ENCODE peak calls at places on chromosome 22, in five cellular contexts. One of them, this sample, is unnamed.

GRCh38 chr22:41442240-41442792 is 4.3 kb downstream of the TOB2 start:
- DNase-seq in astrocyte of the spinal cord: no peak
- DNase-seq in heart left ventricle: no peak
- DNase-seq in transverse colon: no peak
- DNase-seq in ovary: no peak
- DNase-seq in this sample: no peak

GRCh38 chr22:42991010-42991651 is 23.8 kb downstream of the PACSIN2 start:
- DNase-seq in transverse colon: peak; percentile 69
- DNase-seq in ovary: no peak
- DNase-seq in astrocyte of the spinal cord: peak; percentile 88
- DNase-seq in heart left ventricle: no peak
- DNase-seq in this sample: no peak

GRCh38 chr22:19806213-19807160 is 45.9 kb downstream of the TBX1 start:
- DNase-seq in ovary: peak; percentile 43
- DNase-seq in astrocyte of the spinal cord: no peak
- DNase-seq in heart left ventricle: no peak
- DNase-seq in transverse colon: peak; percentile 92
- DNase-seq in this sample: peak; percentile 12

GRCh38 chr22:47612136-47612910 is 849.9 kb downstream of the TBC1D22A start:
- DNase-seq in heart left ventricle: no peak
- DNase-seq in transverse colon: no peak
- DNase-seq in ovary: no peak
- DNase-seq in astrocyte of the spinal cord: no peak
- DNase-seq in this sample: no peak

GRCh38 chr22:23137468-23137867 is 4.3 kb downstream of the RSPH14 start:
- DNase-seq in transverse colon: no peak
- DNase-seq in ovary: no peak
- DNase-seq in heart left ventricle: no peak
- DNase-seq in astrocyte of the spinal cord: no peak
- DNase-seq in this sample: no peak

GRCh38 chr22:22681221-22681739 is 36.9 kb downstream of the GGTLC2 start:
- DNase-seq in heart left ventricle: no peak
- DNase-seq in ovary: no peak
- DNase-seq in transverse colon: no peak
- DNase-seq in astrocyte of the spinal cord: no peak
- DNase-seq in this sample: no peak

GRCh38 chr22:49008682-49009235 is 818.9 kb downstream of the BRD1 start:
- DNase-seq in astrocyte of the spinal cord: no peak
- DNase-seq in ovary: no peak
- DNase-seq in heart left ventricle: no peak
- DNase-seq in transverse colon: no peak
- DNase-seq in this sample: no peak

GRCh38 chr22:23118647-23119491 is 22.9 kb downstream of the RSPH14 start:
- DNase-seq in ovary: no peak
- DNase-seq in transverse colon: no peak
- DNase-seq in heart left ventricle: no peak
- DNase-seq in astrocyte of the spinal cord: no peak
- DNase-seq in this sample: no peak

GRCh38 chr22:42742940-42743339 is 22.3 kb upstream of the A4GALT start:
- DNase-seq in ovary: no peak
- DNase-seq in transverse colon: no peak
- DNase-seq in heart left ventricle: peak; percentile 66
- DNase-seq in astrocyte of the spinal cord: no peak
- DNase-seq in this sample: peak; percentile 64

GRCh38 chr22:29310863-29311339 is 4.5 kb downstream of the GAS2L1 start:
- DNase-seq in transverse colon: peak; percentile 92
- DNase-seq in astrocyte of the spinal cord: peak; percentile 98
- DNase-seq in ovary: peak; percentile 98
- DNase-seq in heart left ventricle: peak; percentile 97
- DNase-seq in this sample: peak; percentile 95

GRCh38 chr22:44325718-44326548 is 13.2 kb upstream of the SHISAL1 start:
- DNase-seq in astrocyte of the spinal cord: peak; percentile 56
- DNase-seq in transverse colon: no peak
- DNase-seq in ovary: no peak
- DNase-seq in heart left ventricle: no peak
- DNase-seq in this sample: no peak

GRCh38 chr22:45731798-45732495 is 60.3 kb downstream of the ATXN10 start:
- DNase-seq in heart left ventricle: no peak
- DNase-seq in transverse colon: no peak
- DNase-seq in astrocyte of the spinal cord: peak; percentile 62
- DNase-seq in ovary: no peak
- DNase-seq in this sample: no peak

GRCh38 chr22:22943521-22944267 is 56.1 kb downstream of the IGLL5 start:
- DNase-seq in astrocyte of the spinal cord: no peak
- DNase-seq in heart left ventricle: no peak
- DNase-seq in ovary: peak; percentile 16
- DNase-seq in transverse colon: peak; percentile 7
- DNase-seq in this sample: no peak

GRCh38 chr22:36193577-36193976 is 8.0 kb downstream of the APOL4 start:
- DNase-seq in astrocyte of the spinal cord: no peak
- DNase-seq in ovary: no peak
- DNase-seq in heart left ventricle: no peak
- DNase-seq in transverse colon: no peak
- DNase-seq in this sample: no peak
- TF ChIP-seq CTCF in astrocyte of the spinal cord: no peak
- TF ChIP-seq CTCF in ovary: no peak
- TF ChIP-seq CTCF in heart left ventricle: no peak
- TF ChIP-seq CTCF in transverse colon: no peak
- TF ChIP-seq CTCF in this sample: no peak

GRCh38 chr22:50717709-50718351 is 20.2 kb upstream of the ACR start:
- DNase-seq in heart left ventricle: no peak
- DNase-seq in astrocyte of the spinal cord: no peak
- DNase-seq in ovary: no peak
- DNase-seq in transverse colon: no peak
- DNase-seq in this sample: no peak
- TF ChIP-seq CTCF in heart left ventricle: no peak
- TF ChIP-seq CTCF in astrocyte of the spinal cord: no peak
- TF ChIP-seq CTCF in ovary: no peak
- TF ChIP-seq CTCF in transverse colon: no peak
- TF ChIP-seq CTCF in this sample: no peak

DNA sequence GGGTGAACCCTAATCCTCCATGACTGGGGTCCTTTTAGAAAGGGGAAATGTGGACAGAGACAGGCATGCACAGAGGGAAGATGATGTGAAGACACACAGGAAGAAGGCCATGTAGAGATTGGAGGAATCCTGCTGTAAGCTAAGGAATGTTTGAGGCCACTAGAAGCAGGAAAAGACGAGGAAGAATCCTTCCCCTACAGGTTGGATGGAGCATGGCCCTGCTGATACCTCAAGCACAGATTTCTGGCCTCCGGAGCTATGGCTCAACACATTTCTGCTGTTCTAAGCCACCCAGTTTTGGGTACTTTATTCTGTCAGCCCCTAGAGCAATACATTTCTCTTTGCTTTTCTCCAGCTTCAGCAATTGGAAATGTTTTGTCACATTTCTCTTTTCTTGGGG is 487.0 kb downstream of the MIAT start:
- DNase-seq in transverse colon: no peak
- DNase-seq in heart left ventricle: no peak
- DNase-seq in astrocyte of the spinal cord: no peak
- DNase-seq in ovary: no peak
- DNase-seq in this sample: no peak
- TF ChIP-seq CTCF in transverse colon: no peak
- TF ChIP-seq CTCF in heart left ventricle: no peak
- TF ChIP-seq CTCF in astrocyte of the spinal cord: no peak
- TF ChIP-seq CTCF in ovary: no peak
- TF ChIP-seq CTCF in this sample: no peak

GRCh38 chr22:38453065-38453672 is 1.8 kb downstream of the KCNJ4 start:
- DNase-seq in transverse colon: no peak
- DNase-seq in heart left ventricle: no peak
- DNase-seq in astrocyte of the spinal cord: no peak
- DNase-seq in ovary: no peak
- DNase-seq in this sample: no peak
- TF ChIP-seq CTCF in transverse colon: no peak
- TF ChIP-seq CTCF in heart left ventricle: no peak
- TF ChIP-seq CTCF in astrocyte of the spinal cord: no peak
- TF ChIP-seq CTCF in ovary: no peak
- TF ChIP-seq CTCF in this sample: no peak

GRCh38 chr22:25332386-25332785 is 112.9 kb downstream of the CRYBB2 start:
- DNase-seq in ovary: no peak
- DNase-seq in heart left ventricle: no peak
- DNase-seq in transverse colon: no peak
- DNase-seq in astrocyte of the spinal cord: no peak
- DNase-seq in this sample: no peak

GRCh38 chr22:25331050-25331449 is 111.6 kb downstream of the CRYBB2 start:
- DNase-seq in transverse colon: no peak
- DNase-seq in heart left ventricle: no peak
- DNase-seq in ovary: no peak
- DNase-seq in astrocyte of the spinal cord: no peak
- DNase-seq in this sample: no peak

DNA sequence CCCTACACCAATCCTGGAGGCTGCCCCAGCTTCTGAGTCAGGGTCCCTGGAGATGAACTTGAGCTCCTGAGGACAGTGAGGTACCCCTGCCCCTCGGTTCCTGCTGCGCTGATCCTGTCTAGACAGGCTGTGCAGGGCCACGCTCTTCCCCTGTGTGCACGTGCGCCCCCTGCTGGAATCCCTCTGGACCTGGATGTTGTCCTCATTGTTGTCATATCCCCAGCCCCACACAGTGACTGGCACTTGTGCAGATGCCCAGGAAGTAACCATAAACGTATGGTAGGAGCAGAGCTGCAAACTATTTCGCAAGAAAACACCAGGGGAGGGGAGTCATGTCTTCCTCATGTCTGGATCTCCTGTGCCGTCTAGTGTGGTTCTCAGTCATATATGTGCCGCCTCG is 114.7 kb downstream of the CRYBB2 start:
- DNase-seq in transverse colon: peak; percentile 64
- DNase-seq in heart left ventricle: peak; percentile 54
- DNase-seq in ovary: no peak
- DNase-seq in astrocyte of the spinal cord: no peak
- DNase-seq in this sample: peak; percentile 28
- TF ChIP-seq CTCF in transverse colon: peak; percentile 40
- TF ChIP-seq CTCF in heart left ventricle: peak; percentile 55
- TF ChIP-seq CTCF in ovary: no peak
- TF ChIP-seq CTCF in astrocyte of the spinal cord: peak; percentile 46
- TF ChIP-seq CTCF in this sample: peak; percentile 55

This sample was measured in left ventricle myocardium inferior.